ENCODE peak calls at places on chromosome 17, in four cellular contexts. One of them, this sample, is unnamed.

GRCh38 chr17:8315740-8316217 is 5.7 kb downstream of the ARHGEF15 start:
- DNase-seq in AG10803: no peak
- DNase-seq in AG09319: no peak
- DNase-seq in neural crest cell: no peak
- DNase-seq in this sample: no peak

GRCh38 chr17:40075216-40076100 is 12.7 kb downstream of the THRA start:
- DNase-seq in AG09319: no peak
- DNase-seq in AG10803: peak
- DNase-seq in neural crest cell: peak
- DNase-seq in this sample: peak

GRCh38 chr17:7842380-7842949 is 8.4 kb downstream of the KDM6B start:
- DNase-seq in AG09319: no peak
- DNase-seq in AG10803: peak
- DNase-seq in neural crest cell: no peak
- DNase-seq in this sample: no peak

GRCh38 chr17:65584604-65585521 is 23.4 kb upstream of the AXIN2 start:
- DNase-seq in AG10803: peak
- DNase-seq in neural crest cell: no peak
- DNase-seq in AG09319: no peak
- DNase-seq in this sample: no peak

GRCh38 chr17:65936013-65936412 is 255.9 kb downstream of the CEP112 start:
- DNase-seq in AG10803: peak
- DNase-seq in AG09319: no peak
- DNase-seq in neural crest cell: no peak
- DNase-seq in this sample: peak

GRCh38 chr17:66313995-66314659 is 11.7 kb downstream of the PRKCA start:
- DNase-seq in AG09319: no peak
- DNase-seq in neural crest cell: no peak
- DNase-seq in AG10803: no peak
- DNase-seq in this sample: no peak

GRCh38 chr17:79223953-79224352 is 149.3 kb downstream of the ENGASE start:
- DNase-seq in neural crest cell: no peak
- DNase-seq in AG10803: no peak
- DNase-seq in AG09319: no peak
- DNase-seq in this sample: no peak

GRCh38 chr17:75641343-75641742 is 8.1 kb downstream of the SMIM5 start:
- DNase-seq in neural crest cell: no peak
- DNase-seq in AG10803: no peak
- DNase-seq in AG09319: no peak
- DNase-seq in this sample: no peak

GRCh38 chr17:45763182-45763581 is 20.9 kb upstream of the CRHR1 start:
- DNase-seq in AG09319: no peak
- DNase-seq in AG10803: no peak
- DNase-seq in neural crest cell: no peak
- DNase-seq in this sample: no peak

GRCh38 chr17:69669441-69670178 is 255.1 kb downstream of the MAP2K6 start:
- DNase-seq in AG10803: no peak
- DNase-seq in neural crest cell: no peak
- DNase-seq in AG09319: no peak
- DNase-seq in this sample: no peak